ENCODE peak calls at places on chromosomes 3 and 15, in nine cellular contexts. G, T, O, K, J, H, D, F and E are unnamed samples.

GRCh38 chr3:78801923-78802587 is 965.7 kb downstream of the ROBO1 start:
- DNase-seq in G (no peak), T (no peak), O (no peak), K (no peak), J (peak), H (no peak), D (no peak), F (no peak), E (no peak)

GRCh38 chr15:84953726-84954125 is 27.9 kb upstream of the PDE8A start:
- DNase-seq in G (no peak), T (no peak), O (no peak), K (no peak), J (no peak), H (no peak), D (no peak), F (no peak), E (no peak)

GRCh38 chr3:61594144-61594977 is 33.0 kb downstream of the PTPRG start:
- DNase-seq in G (peak), T (no peak), O (no peak), K (no peak), J (no peak), H (no peak), D (no peak), F (no peak), E (no peak)

GRCh38 chr3:120450261-120450913 is 405 bp downstream of the FSTL1 start:
- DNase-seq in G (no peak), T (peak), O (no peak), K (peak), J (no peak), H (peak), D (peak), F (peak), E (peak)

GRCh38 chr3:89059201-89059600 is 48.2 kb upstream of the EPHA3 start:
- DNase-seq in G (no peak), T (no peak), O (no peak), K (no peak), J (no peak), H (peak), D (no peak), F (no peak), E (no peak)

GRCh38 chr15:24761704-24762302 is 86.2 kb downstream of the NPAP1 start:
- DNase-seq in G (no peak), T (no peak), O (no peak), K (no peak), J (no peak), H (no peak), D (peak), F (no peak), E (no peak)

GRCh38 chr3:159969-160368 is 36.6 kb upstream of the CHL1 start:
- DNase-seq in G (no peak), T (no peak), O (no peak), K (no peak), J (no peak), H (peak), D (no peak), F (no peak), E (no peak)

GRCh38 chr15:56835598-56836275 is 82.7 kb upstream of the TCF12 start:
- DNase-seq in G (peak), T (no peak), O (no peak), K (no peak), J (no peak), H (no peak), D (no peak), F (no peak), E (no peak)

GRCh38 chr3:55873523-55874254 is 386.6 kb upstream of the WNT5A start:
- DNase-seq in G (no peak), T (no peak), O (peak), K (no peak), J (no peak), H (no peak), D (no peak), F (no peak), E (no peak)

GRCh38 chr3:153026026-153026425 is 136.0 kb upstream of the RAP2B start:
- DNase-seq in G (peak), T (no peak), O (peak), K (no peak), J (no peak), H (no peak), D (peak), F (no peak), E (no peak)

GRCh38 chr15:40439461-40440299 is 1.1 kb upstream of the BAHD1 start:
- DNase-seq in G (peak), T (peak), O (peak), K (peak), J (no peak), H (peak), D (peak), F (no peak), E (peak)

GRCh38 chr3:46927718-46928073 is 48.8 kb downstream of the CCDC12 start:
- DNase-seq in G (no peak), T (no peak), O (no peak), K (no peak), J (no peak), H (no peak), D (no peak), F (no peak), E (no peak)

GRCh38 chr15:56249080-56249479 is 5.4 kb upstream of the RFX7 start:
- DNase-seq in G (peak), T (peak), O (peak), K (no peak), J (no peak), H (peak), D (peak), F (no peak), E (no peak)

GRCh38 chr3:141795719-141796435 is 32.7 kb downstream of the GRK7 start:
- DNase-seq in G (peak), T (peak), O (no peak), K (no peak), J (no peak), H (peak), D (no peak), F (peak), E (peak)

GRCh38 chr3:160437083-160437455 is 12.5 kb downstream of the TRIM59 start:
- DNase-seq in G (no peak), T (no peak), O (no peak), K (no peak), J (no peak), H (no peak), D (no peak), F (no peak), E (no peak)
- TF ChIP-seq POLR2AphosphoS5 in G (no peak), T (no peak), O (no peak), K (no peak), J (no peak), H (no peak), D (no peak), F (no peak), E (no peak)

GRCh38 chr3:104606812-104607211 is 759.9 kb upstream of the ALCAM start:
- DNase-seq in G (no peak), T (no peak), O (peak), K (peak), J (no peak), H (no peak), D (no peak), F (no peak), E (no peak)
- TF ChIP-seq POLR2AphosphoS5 in G (no peak), T (no peak), O (no peak), K (no peak), J (no peak), H (no peak), D (no peak), F (no peak), E (no peak)

DNA sequence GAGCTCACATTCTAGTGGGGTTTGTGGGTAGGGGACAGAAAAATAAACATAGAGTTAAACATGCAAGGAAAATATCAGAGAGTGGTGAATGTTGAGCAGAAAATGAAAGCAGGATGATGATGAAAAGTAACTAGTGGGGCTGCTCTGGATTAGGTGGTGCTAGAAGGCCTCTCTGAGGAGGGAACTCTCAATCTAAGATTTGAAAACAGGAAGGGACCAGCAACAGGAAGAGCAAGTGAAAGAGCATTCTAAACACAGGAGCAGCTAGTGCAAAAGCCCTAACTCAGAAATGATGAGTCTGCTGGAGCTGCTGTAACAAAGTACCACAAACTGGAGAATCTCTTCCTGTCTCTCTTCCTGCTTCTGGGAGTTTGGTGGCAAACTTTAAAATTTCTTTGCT is 468.6 kb upstream of the AGTR1 start:
- DNase-seq in G (no peak), T (no peak), O (no peak), K (no peak), J (no peak), H (no peak), D (no peak), F (no peak), E (no peak)
- TF ChIP-seq POLR2AphosphoS5 in G (no peak), T (no peak), O (no peak), K (no peak), J (no peak), H (no peak), D (no peak), F (no peak), E (no peak)

DNA sequence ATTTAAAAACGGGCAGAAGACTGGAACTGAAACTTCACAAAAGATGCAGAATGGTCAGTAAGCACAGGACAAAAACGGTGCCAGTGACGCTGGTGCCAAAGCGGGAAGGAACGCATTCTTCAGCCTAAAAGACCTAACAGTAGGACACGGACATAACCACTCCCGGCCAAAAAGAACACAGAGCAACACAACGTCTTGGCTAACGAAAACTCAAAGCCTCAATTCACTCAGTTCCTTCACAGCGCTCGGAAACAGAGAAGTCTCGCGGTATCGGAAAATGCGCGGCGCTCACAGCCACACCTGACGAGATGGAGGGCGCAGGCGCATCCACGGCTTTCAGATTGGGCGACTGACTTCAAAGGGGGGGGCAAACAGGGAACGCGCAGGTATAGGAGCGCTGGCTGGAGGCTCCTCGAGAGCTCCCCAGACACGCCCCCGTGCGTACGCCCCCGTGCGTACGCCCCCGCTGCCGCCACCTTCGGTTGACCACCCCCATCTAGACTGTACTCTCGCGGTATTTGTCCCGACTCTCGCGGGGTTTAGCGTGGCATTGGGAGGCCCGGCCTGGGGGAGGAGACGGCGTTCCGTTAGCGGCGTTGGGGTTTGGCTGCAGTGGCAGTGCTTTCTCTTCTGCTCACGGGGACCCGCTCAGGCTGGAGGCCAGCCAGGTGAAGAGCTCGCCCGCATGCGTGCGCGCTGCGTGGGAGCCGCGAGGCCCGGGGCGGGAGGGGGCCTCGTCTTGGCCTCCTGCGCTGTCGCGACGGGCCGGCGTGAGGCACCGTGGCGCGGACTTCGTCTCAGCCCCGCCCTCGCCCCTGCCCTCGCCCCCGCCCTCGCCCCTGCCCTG is at the start of gene NKTR:
- DNase-seq in G (peak), T (peak), O (peak), K (peak), J (peak), H (peak), D (peak), F (peak), E (peak)
- TF ChIP-seq POLR2AphosphoS5 in G (peak), T (peak), O (peak), K (peak), J (peak), H (peak), D (peak), F (peak), E (peak)

DNA sequence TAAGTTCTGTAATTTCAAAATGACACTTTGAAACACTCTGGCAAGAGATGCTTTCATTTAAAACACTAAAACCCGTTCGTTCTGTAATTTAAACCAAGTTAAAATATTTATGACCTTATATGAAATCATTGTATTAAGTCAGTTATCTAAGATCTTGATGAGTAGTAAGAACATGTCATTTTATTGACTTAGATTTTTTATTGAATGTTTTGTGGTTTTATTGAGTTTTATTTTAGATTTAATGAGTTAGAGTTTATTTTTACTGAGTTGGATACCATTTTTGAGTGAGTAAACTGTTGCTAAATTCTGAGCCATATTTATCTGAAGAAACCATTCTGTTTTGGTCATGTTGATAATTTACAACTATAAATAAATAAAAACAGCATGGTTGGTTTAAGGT is 94.3 kb downstream of the PPARG start:
- DNase-seq in G (no peak), T (no peak), O (no peak), K (no peak), J (no peak), H (no peak), D (no peak), F (no peak), E (no peak)
- TF ChIP-seq POLR2AphosphoS5 in G (no peak), T (no peak), O (no peak), K (no peak), J (no peak), H (no peak), D (no peak), F (no peak), E (no peak)

GRCh38 chr3:125052671-125053303 is 3.0 kb downstream of the HEG1 start:
- DNase-seq in G (no peak), T (no peak), O (peak), K (no peak), J (no peak), H (no peak), D (peak), F (no peak), E (peak)

GRCh38 chr3:125050486-125051172 is 5.2 kb downstream of the HEG1 start:
- DNase-seq in G (no peak), T (no peak), O (no peak), K (no peak), J (no peak), H (no peak), D (peak), F (no peak), E (no peak)

GRCh38 chr3:125053304-125053699 is 2.5 kb downstream of the HEG1 start:
- DNase-seq in G (no peak), T (no peak), O (no peak), K (no peak), J (no peak), H (no peak), D (no peak), F (no peak), E (peak)

GRCh38 chr3:125051205-125051604 is 4.6 kb downstream of the HEG1 start:
- DNase-seq in G (no peak), T (no peak), O (no peak), K (no peak), J (no peak), H (no peak), D (no peak), F (no peak), E (no peak)

DNA sequence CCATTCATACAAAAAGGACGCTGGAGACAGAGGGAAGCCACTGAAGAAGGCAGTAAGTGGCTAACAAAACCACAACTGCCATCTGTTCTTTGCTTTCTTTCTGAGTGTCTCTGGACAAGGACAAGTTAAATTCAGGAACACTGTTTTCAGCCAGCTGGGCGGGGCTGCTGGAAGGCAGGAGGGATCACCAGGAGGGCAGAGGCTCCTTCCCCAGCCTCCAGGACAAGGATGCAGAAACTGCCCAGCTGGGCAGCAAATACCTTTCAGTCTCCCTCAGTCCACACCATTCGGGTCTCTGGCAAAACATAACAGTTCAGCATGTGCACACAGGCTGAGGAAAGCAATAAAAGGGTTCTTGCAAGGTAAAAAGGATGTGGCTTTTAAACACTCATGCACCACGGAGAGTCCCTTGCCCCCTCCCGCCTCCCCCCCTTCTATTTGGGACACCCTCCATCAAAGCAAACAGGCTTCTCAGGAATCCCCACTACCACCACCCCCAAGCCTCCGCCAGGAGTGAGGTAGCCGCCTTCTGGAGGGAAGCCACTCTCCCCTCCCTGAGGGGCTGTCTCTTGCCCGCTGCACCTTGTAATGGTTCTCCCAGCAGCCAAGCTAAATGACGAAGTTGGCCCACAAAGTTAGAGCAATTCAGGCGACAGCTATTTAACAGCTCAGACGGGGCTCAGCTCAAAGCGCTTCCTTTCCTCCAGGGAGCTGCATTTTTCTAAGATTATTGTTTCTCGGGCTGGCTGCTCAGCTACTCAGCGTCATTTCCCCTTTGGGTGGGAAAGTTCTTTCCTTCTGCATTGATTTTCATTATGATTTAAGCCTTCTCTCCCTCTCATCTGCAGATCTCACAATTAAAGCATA is 3.8 kb downstream of the HEG1 start:
- DNase-seq in G (no peak), T (peak), O (no peak), K (no peak), J (peak), H (peak), D (peak), F (peak), E (peak)
- TF ChIP-seq POLR2AphosphoS5 in G (no peak), T (no peak), O (no peak), K (peak), J (no peak), H (no peak), D (no peak), F (no peak), E (no peak)

GRCh38 chr15:60660290-60661051 is 181.5 kb upstream of the ICE2 start:
- DNase-seq in G (peak), T (no peak), O (no peak), K (no peak), J (no peak), H (no peak), D (no peak), F (no peak), E (no peak)
- TF ChIP-seq POLR2AphosphoS5 in G (no peak), T (no peak), O (no peak), K (peak), J (no peak), H (no peak), D (no peak), F (peak), E (no peak)